ENCODE peak calls at places on chromosomes 7 and 10, in seven cellular contexts. One of them, this sample, is unnamed.

GRCh38 chr10:70974351-70974901 is 86.1 kb upstream of the PCBD1 start:
- DNase-seq in suprapubic skin: no peak
- DNase-seq in neural crest cell: no peak
- DNase-seq in HFF-Myc: peak
- DNase-seq in WTC11: no peak
- DNase-seq in neural progenitor cell: no peak
- DNase-seq in tibial artery: no peak
- DNase-seq in this sample: no peak

GRCh38 chr7:147412782-147413186 is 1177.8 kb upstream of the C7orf33 start:
- DNase-seq in suprapubic skin: no peak
- DNase-seq in neural crest cell: no peak
- DNase-seq in HFF-Myc: peak
- DNase-seq in WTC11: no peak
- DNase-seq in neural progenitor cell: no peak
- DNase-seq in tibial artery: no peak
- DNase-seq in this sample: no peak

GRCh38 chr10:52541082-52541481 is 227.0 kb downstream of the DKK1 start:
- DNase-seq in suprapubic skin: peak
- DNase-seq in neural crest cell: no peak
- DNase-seq in HFF-Myc: no peak
- DNase-seq in WTC11: no peak
- DNase-seq in neural progenitor cell: no peak
- DNase-seq in tibial artery: no peak
- DNase-seq in this sample: no peak

GRCh38 chr10:80553436-80553835 is 15.7 kb downstream of the SH2D4B start:
- DNase-seq in suprapubic skin: no peak
- DNase-seq in neural crest cell: no peak
- DNase-seq in HFF-Myc: no peak
- DNase-seq in WTC11: no peak
- DNase-seq in neural progenitor cell: no peak
- DNase-seq in tibial artery: no peak
- DNase-seq in this sample: no peak

GRCh38 chr10:24207781-24208611 is 942 bp upstream of the KIAA1217 start:
- DNase-seq in suprapubic skin: no peak
- DNase-seq in neural crest cell: no peak
- DNase-seq in HFF-Myc: no peak
- DNase-seq in WTC11: no peak
- DNase-seq in neural progenitor cell: peak
- DNase-seq in tibial artery: no peak
- DNase-seq in this sample: no peak

GRCh38 chr7:52154382-52154781 is 837.8 kb upstream of the COBL start:
- DNase-seq in suprapubic skin: no peak
- DNase-seq in neural crest cell: no peak
- DNase-seq in HFF-Myc: no peak
- DNase-seq in WTC11: no peak
- DNase-seq in neural progenitor cell: no peak
- DNase-seq in tibial artery: no peak
- DNase-seq in this sample: no peak

GRCh38 chr10:72292223-72292691 is 18.5 kb downstream of the DDIT4 start:
- DNase-seq in suprapubic skin: no peak
- DNase-seq in neural crest cell: no peak
- DNase-seq in HFF-Myc: no peak
- DNase-seq in WTC11: no peak
- DNase-seq in neural progenitor cell: no peak
- DNase-seq in tibial artery: no peak
- DNase-seq in this sample: no peak

GRCh38 chr7:112481833-112482669 is 1.3 kb downstream of the LSMEM1 start:
- DNase-seq in suprapubic skin: no peak
- DNase-seq in neural crest cell: no peak
- DNase-seq in HFF-Myc: peak
- DNase-seq in WTC11: no peak
- DNase-seq in neural progenitor cell: no peak
- DNase-seq in tibial artery: peak
- DNase-seq in this sample: no peak

GRCh38 chr7:94182066-94182465 is 177.9 kb upstream of the BET1 start:
- DNase-seq in suprapubic skin: no peak
- DNase-seq in neural crest cell: no peak
- DNase-seq in HFF-Myc: no peak
- DNase-seq in WTC11: no peak
- DNase-seq in neural progenitor cell: no peak
- DNase-seq in tibial artery: no peak
- DNase-seq in this sample: no peak

GRCh38 chr7:47102442-47102841 is 479.5 kb downstream of the TNS3 start:
- DNase-seq in suprapubic skin: no peak
- DNase-seq in neural crest cell: no peak
- DNase-seq in HFF-Myc: no peak
- DNase-seq in WTC11: no peak
- DNase-seq in neural progenitor cell: no peak
- DNase-seq in tibial artery: peak
- DNase-seq in this sample: no peak

GRCh38 chr7:131935180-131935579 is 378.8 kb upstream of the PODXL start:
- DNase-seq in suprapubic skin: no peak
- DNase-seq in neural crest cell: no peak
- DNase-seq in HFF-Myc: no peak
- DNase-seq in WTC11: no peak
- DNase-seq in neural progenitor cell: no peak
- DNase-seq in tibial artery: no peak
- DNase-seq in this sample: no peak

GRCh38 chr10:33365314-33365713 is 30.8 kb upstream of the NRP1 start:
- DNase-seq in suprapubic skin: no peak
- DNase-seq in neural crest cell: no peak
- DNase-seq in HFF-Myc: no peak
- DNase-seq in WTC11: no peak
- DNase-seq in neural progenitor cell: no peak
- DNase-seq in tibial artery: no peak
- DNase-seq in this sample: no peak

GRCh38 chr7:16921644-16922257 is 40.0 kb upstream of the AGR3 start:
- DNase-seq in suprapubic skin: no peak
- DNase-seq in neural crest cell: no peak
- DNase-seq in HFF-Myc: no peak
- DNase-seq in WTC11: no peak
- DNase-seq in neural progenitor cell: peak
- DNase-seq in tibial artery: no peak
- DNase-seq in this sample: no peak

GRCh38 chr7:129363-130221 is 62.8 kb upstream of the FAM20C start:
- DNase-seq in suprapubic skin: no peak
- DNase-seq in neural crest cell: no peak
- DNase-seq in HFF-Myc: no peak
- DNase-seq in WTC11: no peak
- DNase-seq in neural progenitor cell: no peak
- DNase-seq in tibial artery: peak
- DNase-seq in this sample: no peak

GRCh38 chr10:26861326-26861998 is 704 bp upstream of the ABI1 start:
- DNase-seq in suprapubic skin: no peak
- DNase-seq in neural crest cell: no peak
- DNase-seq in HFF-Myc: no peak
- DNase-seq in WTC11: no peak
- DNase-seq in neural progenitor cell: no peak
- DNase-seq in tibial artery: no peak
- DNase-seq in this sample: no peak

GRCh38 chr10:26859241-26860025 is 1.3 kb downstream of the ABI1 start:
- DNase-seq in suprapubic skin: no peak
- DNase-seq in neural crest cell: no peak
- DNase-seq in HFF-Myc: no peak
- DNase-seq in WTC11: no peak
- DNase-seq in neural progenitor cell: peak
- DNase-seq in tibial artery: no peak
- DNase-seq in this sample: no peak

GRCh38 chr10:26858707-26859034 is 2.1 kb downstream of the ABI1 start:
- DNase-seq in suprapubic skin: no peak
- DNase-seq in neural crest cell: no peak
- DNase-seq in HFF-Myc: no peak
- DNase-seq in WTC11: no peak
- DNase-seq in neural progenitor cell: no peak
- DNase-seq in tibial artery: no peak
- DNase-seq in this sample: no peak

GRCh38 chr10:26860026-26860541 is 674 bp downstream of the ABI1 start:
- DNase-seq in suprapubic skin: peak
- DNase-seq in neural crest cell: peak
- DNase-seq in HFF-Myc: peak
- DNase-seq in WTC11: peak
- DNase-seq in neural progenitor cell: peak
- DNase-seq in tibial artery: peak
- DNase-seq in this sample: no peak

GRCh38 chr10:26860542-26861325 is at the start of gene ABI1:
- DNase-seq in suprapubic skin: peak
- DNase-seq in neural crest cell: peak
- DNase-seq in HFF-Myc: peak
- DNase-seq in WTC11: peak
- DNase-seq in neural progenitor cell: peak
- DNase-seq in tibial artery: peak
- DNase-seq in this sample: peak
- TF ChIP-seq CTCF in suprapubic skin: no peak
- TF ChIP-seq CTCF in neural crest cell: no peak
- TF ChIP-seq CTCF in HFF-Myc: peak
- TF ChIP-seq CTCF in WTC11: no peak
- TF ChIP-seq CTCF in neural progenitor cell: peak
- TF ChIP-seq CTCF in tibial artery: peak
- TF ChIP-seq CTCF in this sample: peak

GRCh38 chr7:123485721-123486120 is 48.7 kb downstream of the IQUB start:
- DNase-seq in suprapubic skin: no peak
- DNase-seq in neural crest cell: no peak
- DNase-seq in HFF-Myc: no peak
- DNase-seq in WTC11: no peak
- DNase-seq in neural progenitor cell: no peak
- DNase-seq in tibial artery: no peak
- DNase-seq in this sample: no peak

GRCh38 chr7:123480107-123480506 is 54.3 kb downstream of the IQUB start:
- DNase-seq in suprapubic skin: no peak
- DNase-seq in neural crest cell: no peak
- DNase-seq in HFF-Myc: no peak
- DNase-seq in WTC11: no peak
- DNase-seq in neural progenitor cell: no peak
- DNase-seq in tibial artery: no peak
- DNase-seq in this sample: no peak

GRCh38 chr7:123484199-123484598 is 50.2 kb downstream of the IQUB start:
- DNase-seq in suprapubic skin: no peak
- DNase-seq in neural crest cell: no peak
- DNase-seq in HFF-Myc: no peak
- DNase-seq in WTC11: no peak
- DNase-seq in neural progenitor cell: no peak
- DNase-seq in tibial artery: no peak
- DNase-seq in this sample: no peak

DNA sequence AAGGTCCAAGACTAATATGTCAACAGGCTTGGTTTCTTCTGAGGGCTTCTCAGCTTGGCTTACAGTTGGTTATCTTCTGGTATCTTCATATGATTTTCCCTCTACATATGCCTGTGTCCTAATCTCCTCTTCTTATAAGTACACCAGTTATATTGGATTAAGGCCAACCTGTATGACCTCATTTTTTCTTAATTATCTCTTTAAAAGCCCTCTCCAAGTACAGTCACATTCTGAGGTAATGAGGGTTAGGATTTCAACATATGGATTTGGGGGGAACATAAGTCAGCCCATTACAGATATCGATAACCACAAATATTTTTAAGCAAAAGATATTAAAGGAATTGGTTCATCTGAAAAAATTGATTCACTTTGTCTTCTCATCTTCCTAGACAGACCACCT is 49.2 kb downstream of the IQUB start:
- DNase-seq in suprapubic skin: no peak
- DNase-seq in neural crest cell: no peak
- DNase-seq in HFF-Myc: no peak
- DNase-seq in WTC11: no peak
- DNase-seq in neural progenitor cell: no peak
- DNase-seq in tibial artery: no peak
- DNase-seq in this sample: no peak
- TF ChIP-seq CTCF in suprapubic skin: no peak
- TF ChIP-seq CTCF in neural crest cell: no peak
- TF ChIP-seq CTCF in HFF-Myc: no peak
- TF ChIP-seq CTCF in WTC11: no peak
- TF ChIP-seq CTCF in neural progenitor cell: no peak
- TF ChIP-seq CTCF in tibial artery: no peak
- TF ChIP-seq CTCF in this sample: no peak

GRCh38 chr10:99487125-99487524 is 45.6 kb upstream of the NKX2-3 start:
- DNase-seq in suprapubic skin: no peak
- DNase-seq in neural crest cell: no peak
- DNase-seq in HFF-Myc: no peak
- DNase-seq in WTC11: no peak
- DNase-seq in neural progenitor cell: no peak
- DNase-seq in tibial artery: no peak
- DNase-seq in this sample: no peak

GRCh38 chr10:99484626-99485581 is 47.8 kb upstream of the NKX2-3 start:
- DNase-seq in suprapubic skin: no peak
- DNase-seq in neural crest cell: no peak
- DNase-seq in HFF-Myc: no peak
- DNase-seq in WTC11: peak
- DNase-seq in neural progenitor cell: peak
- DNase-seq in tibial artery: no peak
- DNase-seq in this sample: no peak
- TF ChIP-seq CTCF in suprapubic skin: no peak
- TF ChIP-seq CTCF in neural crest cell: no peak
- TF ChIP-seq CTCF in HFF-Myc: peak
- TF ChIP-seq CTCF in WTC11: peak
- TF ChIP-seq CTCF in neural progenitor cell: peak
- TF ChIP-seq CTCF in tibial artery: no peak
- TF ChIP-seq CTCF in this sample: no peak

DNA sequence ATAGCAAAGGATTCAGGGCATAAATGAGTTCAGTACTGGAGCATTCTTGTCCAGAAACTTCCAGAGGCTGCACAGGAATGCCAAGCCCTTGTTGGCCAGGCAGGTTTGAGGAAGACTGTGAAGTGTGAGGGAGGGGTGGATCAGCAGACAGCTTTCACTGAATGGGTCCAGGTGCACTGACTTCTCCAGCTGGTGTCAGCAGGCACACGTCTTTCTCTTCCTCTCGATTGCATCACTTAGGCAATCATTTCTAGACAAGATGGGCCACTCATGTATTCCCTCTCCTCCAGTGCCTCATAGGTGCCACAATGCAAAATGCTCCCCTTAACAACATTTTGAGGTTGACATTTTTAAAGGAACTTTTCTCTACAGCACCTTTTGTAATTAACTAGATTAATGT is 15.6 kb upstream of the PLEKHS1 start:
- DNase-seq in suprapubic skin: no peak
- DNase-seq in neural crest cell: no peak
- DNase-seq in HFF-Myc: no peak
- DNase-seq in WTC11: no peak
- DNase-seq in neural progenitor cell: peak
- DNase-seq in tibial artery: no peak
- DNase-seq in this sample: no peak
- TF ChIP-seq CTCF in suprapubic skin: no peak
- TF ChIP-seq CTCF in neural crest cell: no peak
- TF ChIP-seq CTCF in HFF-Myc: no peak
- TF ChIP-seq CTCF in WTC11: no peak
- TF ChIP-seq CTCF in neural progenitor cell: no peak
- TF ChIP-seq CTCF in tibial artery: no peak
- TF ChIP-seq CTCF in this sample: no peak

This sample was measured in activated B cell treated with CpG ODN at 0.5 μM for 24 hours.